ENCODE peak calls at places on chromosomes 4 and X, in six cellular contexts. P, K, H, G, Z and Q are unnamed samples.

GRCh38 chrX:153372949-153373348 is 28.2 kb downstream of the PNMA6E start:
- DNase-seq in P (no peak), K (no peak), H (no peak), G (no peak), Z (no peak), Q (no peak)

GRCh38 chrX:121571333-121571732 is 523.9 kb downstream of the GLUD2 start:
- DNase-seq in P (no peak), K (no peak), H (no peak), G (no peak), Z (no peak), Q (no peak)

GRCh38 chr4:56844817-56845580 is 23.5 kb upstream of the SPINK2 start:
- DNase-seq in P (no peak), K (no peak), H (no peak), G (no peak), Z (no peak), Q (no peak)

GRCh38 chrX:9651737-9652136 is 113.9 kb downstream of the GPR143 start:
- DNase-seq in P (no peak), K (no peak), H (no peak), G (no peak), Z (no peak), Q (no peak)

GRCh38 chrX:134025986-134026731 is 40.8 kb upstream of the GPC3 start:
- DNase-seq in P (no peak), K (no peak), H (no peak), G (no peak), Z (no peak), Q (no peak)

GRCh38 chr4:88937081-88937480 is 119.9 kb downstream of the FAM13A start:
- DNase-seq in P (peak; percentile 65), K (peak; percentile 24), H (no peak), G (no peak), Z (no peak), Q (no peak)

GRCh38 chr4:88818650-88819470 is 121.2 kb upstream of the NAP1L5 start:
- DNase-seq in P (peak; percentile 59), K (peak; percentile 63), H (no peak), G (peak; percentile 31), Z (peak; percentile 30), Q (no peak)

GRCh38 chrX:130012683-130013082 is 30.2 kb downstream of the BCORL1 start:
- DNase-seq in P (no peak), K (no peak), H (no peak), G (no peak), Z (no peak), Q (no peak)

GRCh38 chr4:133152801-133153526 is 3.9 kb downstream of the PCDH10 start:
- DNase-seq in P (no peak), K (peak; percentile 53), H (no peak), G (no peak), Z (no peak), Q (no peak)

GRCh38 chrX:45850197-45850774 is 649.6 kb upstream of the DIPK2B start:
- DNase-seq in P (no peak), K (peak; percentile 28), H (no peak), G (no peak), Z (no peak), Q (no peak)

GRCh38 chrX:68699960-68700746 is 52.7 kb downstream of the STARD8 start:
- DNase-seq in P (peak; percentile 55), K (peak; percentile 28), H (no peak), G (no peak), Z (peak; percentile 34), Q (no peak)

GRCh38 chrX:39828971-39829370 is 268.8 kb downstream of the BCOR start:
- DNase-seq in P (no peak), K (no peak), H (no peak), G (no peak), Z (no peak), Q (no peak)

GRCh38 chr4:71251266-71251665 is 87.6 kb upstream of the SLC4A4 start:
- DNase-seq in P (peak; percentile 55), K (no peak), H (no peak), G (no peak), Z (no peak), Q (no peak)

GRCh38 chrX:23694606-23695005 is 27.3 kb downstream of the PRDX4 start:
- DNase-seq in P (peak; percentile 57), K (peak; percentile 54), H (peak; percentile 50), G (peak; percentile 34), Z (peak; percentile 56), Q (no peak)

GRCh38 chrX:94057385-94057784 is 383.4 kb downstream of the FAM133A start:
- DNase-seq in P (no peak), K (no peak), H (no peak), G (no peak), Z (no peak), Q (no peak)

GRCh38 chrX:40298569-40298968 is 200.8 kb upstream of the BCOR start:
- DNase-seq in P (no peak), K (no peak), H (no peak), G (no peak), Z (no peak), Q (no peak)

GRCh38 chr4:4871267-4872147 is 12.0 kb downstream of the MSX1 start:
- DNase-seq in P (no peak), K (no peak), H (no peak), G (no peak), Z (no peak), Q (no peak)

GRCh38 chrX:13197961-13198761 is 121.7 kb downstream of the ATXN3L start:
- DNase-seq in P (no peak), K (no peak), H (no peak), G (no peak), Z (no peak), Q (no peak)

GRCh38 chr4:144962300-144962699 is 135.7 kb downstream of the ANAPC10 start:
- DNase-seq in P (no peak), K (no peak), H (no peak), G (no peak), Z (no peak), Q (no peak)

GRCh38 chrX:57595381-57595811 is 3.6 kb downstream of the ZXDB start:
- DNase-seq in P (peak; percentile 85), K (peak; percentile 71), H (no peak), G (no peak), Z (no peak), Q (no peak)

DNA sequence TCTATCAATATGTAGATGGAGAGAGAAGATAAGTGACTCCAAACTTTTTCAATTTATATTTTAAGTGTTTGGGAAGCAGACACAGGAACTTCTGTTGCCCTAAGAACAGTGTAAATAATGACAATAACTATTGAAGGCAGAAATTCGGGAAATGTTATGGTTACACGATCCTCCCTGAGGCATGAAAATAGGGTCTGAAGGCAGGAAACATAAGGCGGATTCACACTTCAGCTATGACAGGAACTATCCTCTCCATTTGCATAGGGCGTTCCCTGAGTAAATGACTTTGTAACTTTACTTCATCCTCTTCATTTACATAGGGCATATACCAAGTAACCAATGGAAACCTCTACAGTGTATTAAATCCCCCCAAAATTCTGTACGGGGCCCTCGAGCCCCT is 2504.4 kb downstream of the ARAP2 start:
- DNase-seq in P (no peak), K (no peak), H (no peak), G (no peak), Z (no peak), Q (no peak)
- H3K4me3 ChIP-seq in P (no peak overlapping the region), K (no peak overlapping the region), H (no peak overlapping the region), G (no peak overlapping the region), Z (no peak overlapping the region), Q (no peak overlapping the region)

GRCh38 chr4:98955229-98955628 is 26.3 kb upstream of the EIF4E start:
- DNase-seq in P (no peak), K (no peak), H (no peak), G (no peak), Z (no peak), Q (no peak)

GRCh38 chr4:98950925-98951324 is 22.0 kb upstream of the EIF4E start:
- DNase-seq in P (no peak), K (no peak), H (no peak), G (no peak), Z (no peak), Q (no peak)

GRCh38 chr4:98946359-98946758 is 17.4 kb upstream of the EIF4E start:
- DNase-seq in P (no peak), K (no peak), H (no peak), G (no peak), Z (no peak), Q (no peak)

DNA sequence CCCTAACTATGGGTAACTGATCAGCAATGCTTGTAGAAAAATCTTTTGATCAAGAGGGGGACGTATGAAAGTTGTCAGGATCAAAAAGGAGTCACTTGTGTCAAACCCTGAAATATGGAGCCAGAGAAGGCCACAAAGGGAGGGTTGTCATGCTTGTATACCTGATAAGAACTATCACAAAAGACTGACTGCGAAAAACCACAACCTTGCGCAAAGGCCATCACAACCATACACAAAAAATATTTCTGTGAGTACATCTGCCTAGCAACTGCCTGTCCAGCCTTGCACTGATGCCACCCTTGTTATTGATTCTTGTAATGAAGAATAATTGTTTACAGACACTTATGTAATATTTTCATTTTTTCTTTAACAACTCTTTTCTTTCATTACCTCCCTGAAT is 22.8 kb upstream of the EIF4E start:
- DNase-seq in P (no peak), K (no peak), H (no peak), G (no peak), Z (no peak), Q (no peak)
- TF ChIP-seq CTCF in P (no peak), K (no peak), H (no peak), G (no peak), Z (no peak), Q (no peak)

GRCh38 chr4:187124311-187124710 is 400.7 kb upstream of the FAT1 start:
- DNase-seq in P (no peak), K (no peak), H (no peak), G (no peak), Z (no peak), Q (no peak)
- H3K4me3 ChIP-seq in P (no peak overlapping the region), K (no peak overlapping the region), H (no peak overlapping the region), G (no peak overlapping the region), Z (no peak overlapping the region), Q (no peak overlapping the region)

DNA sequence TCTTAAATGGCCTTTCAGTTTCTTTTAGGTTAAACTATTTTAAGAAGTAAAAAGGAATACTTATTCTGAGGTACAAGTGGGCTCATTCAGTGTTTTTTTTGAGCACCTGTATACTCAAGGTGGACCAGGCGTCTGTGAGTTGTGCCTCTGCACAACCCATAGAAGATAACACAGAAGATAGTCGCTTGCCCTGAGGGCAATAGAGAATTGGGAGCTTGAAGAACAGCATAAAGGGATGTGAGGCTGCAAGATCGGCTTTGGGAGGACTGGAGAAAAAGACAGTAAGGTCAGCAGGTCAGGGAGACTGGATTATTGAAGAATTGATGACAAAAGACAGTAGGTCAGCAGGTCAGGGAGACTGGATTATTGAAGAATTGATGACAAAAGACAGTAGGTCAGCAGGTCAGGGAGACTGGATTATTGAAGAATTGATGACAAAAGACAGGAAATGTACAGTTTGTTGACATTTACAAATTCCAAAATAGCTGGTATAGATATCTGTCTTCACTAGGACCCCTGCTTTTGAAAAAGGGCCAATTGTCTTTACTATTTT is 3.1 kb downstream of the CPE start:
- DNase-seq in P (no peak), K (no peak), H (no peak), G (no peak), Z (no peak), Q (no peak)
- TF ChIP-seq CTCF in P (no peak), K (no peak), H (no peak), G (no peak), Z (no peak), Q (no peak)

DNA sequence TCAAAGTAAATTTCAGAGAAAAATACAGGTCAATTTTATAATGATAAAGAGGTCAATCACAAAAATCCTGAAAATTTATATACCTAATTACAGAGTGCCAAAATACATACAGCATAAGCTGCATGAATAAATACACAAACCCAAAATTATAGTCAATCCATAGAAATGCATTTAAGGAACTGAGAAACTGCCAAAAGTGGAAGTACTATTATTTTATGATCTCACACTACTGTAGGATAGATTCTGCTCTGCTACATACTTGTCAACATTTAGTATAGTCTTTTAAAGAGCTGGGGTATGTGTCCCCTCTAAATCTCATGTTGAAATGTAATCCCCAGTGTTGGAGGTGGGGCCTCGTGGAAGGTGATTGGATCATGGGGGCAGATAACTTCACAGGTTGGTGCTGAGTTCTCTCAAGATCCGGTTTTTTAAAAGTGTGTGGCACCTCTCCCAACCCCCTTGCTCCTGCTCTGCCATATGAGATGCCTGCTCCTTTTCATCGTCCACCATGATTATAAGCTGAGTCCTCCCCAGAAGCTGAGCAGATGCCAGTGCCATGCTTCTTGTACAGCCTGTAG is 31.8 kb downstream of the CHIC2 start:
- DNase-seq in P (no peak), K (peak; percentile 16), H (no peak), G (no peak), Z (no peak), Q (no peak)
- H3K4me3 ChIP-seq in P (no peak overlapping the region), K (no peak overlapping the region), H (no peak overlapping the region), G (no peak overlapping the region), Z (no peak overlapping the region), Q (peak overlapping the region; percentile 0)